ENCODE peak calls at places on chromosomes 7 and 10, in nine cellular contexts. D, O, B, N, Q, P, J, V and K are unnamed samples.
A peak's percentile ranks its signal among the peaks of the same experiment; 100 is the strongest.

GRCh38 chr10:50937230-50937907 is 51.9 kb upstream of the A1CF start:
- DNase-seq in O (no peak), Q (peak; percentile 39), J (peak; percentile 8), B (no peak), V (no peak), D (peak; percentile 43), P (no peak), N (no peak), K (no peak)

GRCh38 chr10:27679996-27680395 is 65.6 kb downstream of the MKX start:
- DNase-seq in J (no peak), O (no peak), V (no peak), B (no peak), Q (no peak), P (no peak), D (no peak), N (no peak), K (no peak)

GRCh38 chr7:519429-519973 is at the start of gene PDGFA:
- DNase-seq in N (no peak), P (peak; percentile 62), Q (no peak), D (no peak), J (no peak), B (no peak), V (no peak), O (peak; percentile 58), K (no peak)

GRCh38 chr7:53473371-53473770 is 437.9 kb downstream of the POM121L12 start:
- DNase-seq in B (no peak), J (no peak), D (no peak), V (no peak), O (no peak), N (no peak), Q (no peak), P (no peak), K (no peak)

GRCh38 chr10:42973870-42974692 is 102.8 kb upstream of the RET start:
- DNase-seq in J (no peak), O (peak; percentile 6), V (peak; percentile 57), D (no peak), P (no peak), N (no peak), B (no peak), Q (no peak), K (no peak)

GRCh38 chr7:108094375-108094774 is 35.8 kb downstream of the LAMB4 start:
- DNase-seq in J (no peak), N (no peak), D (peak; percentile 17), V (no peak), Q (no peak), B (no peak), O (no peak), P (no peak), K (no peak)

GRCh38 chr7:53350241-53350640 is 314.8 kb downstream of the POM121L12 start:
- DNase-seq in V (no peak), O (peak; percentile 59), Q (no peak), P (peak; percentile 12), N (no peak), J (no peak), D (peak; percentile 29), B (peak; percentile 90), K (no peak)

GRCh38 chr7:139417478-139417877 is 57.8 kb downstream of the LUC7L2 start:
- DNase-seq in P (no peak), D (no peak), V (no peak), O (no peak), J (no peak), N (no peak), Q (no peak), B (no peak), K (no peak)

GRCh38 chr7:879093-879492 is 2.7 kb downstream of the GET4 start:
- DNase-seq in V (peak; percentile 80), B (no peak), P (no peak), J (no peak), D (no peak), O (peak; percentile 84), Q (no peak), N (no peak), K (no peak)

GRCh38 chr10:31368724-31369123 is 49.7 kb downstream of the ZEB1 start:
- DNase-seq in N (no peak), D (no peak), V (no peak), Q (no peak), O (no peak), P (no peak), B (no peak), J (no peak), K (no peak)

GRCh38 chr7:71601840-71602239 is 469.9 kb downstream of the GALNT17 start:
- DNase-seq in N (no peak), B (no peak), O (no peak), J (no peak), D (no peak), Q (no peak), P (no peak), V (no peak), K (no peak)

GRCh38 chr7:50206521-50207250 is 97.8 kb upstream of the IKZF1 start:
- DNase-seq in B (no peak), O (no peak), P (no peak), V (peak; percentile 80), Q (peak; percentile 38), N (no peak), D (no peak), J (no peak), K (no peak)

GRCh38 chr7:139231513-139232376 is 708 bp downstream of the UBN2 start:
- DNase-seq in J (peak; percentile 11), P (peak; percentile 82), D (peak; percentile 29), B (peak; percentile 63), Q (no peak), N (no peak), V (peak; percentile 87), O (peak; percentile 42), K (no peak)

GRCh38 chr7:24834150-24834798 is 77.0 kb upstream of the GSDME start:
- DNase-seq in P (no peak), V (peak; percentile 83), B (no peak), Q (no peak), N (no peak), D (no peak), J (no peak), O (peak; percentile 25), K (no peak)

GRCh38 chr10:123831259-123831658 is 60.3 kb downstream of the CPXM2 start:
- DNase-seq in O (no peak), P (no peak), B (no peak), D (no peak), J (no peak), V (no peak), N (no peak), Q (no peak), K (no peak)

GRCh38 chr10:51964630-51965029 is 265.2 kb upstream of the CSTF2T start:
- DNase-seq in J (no peak), D (no peak), B (no peak), P (no peak), V (no peak), Q (no peak), N (no peak), O (no peak), K (no peak)

GRCh38 chr10:80690434-80690833 is 152.7 kb downstream of the SH2D4B start:
- DNase-seq in Q (no peak), J (no peak), B (no peak), P (no peak), D (no peak), V (no peak), N (no peak), O (no peak), K (no peak)

GRCh38 chr10:80504158-80504811 is 33.4 kb upstream of the SH2D4B start:
- DNase-seq in J (no peak), Q (no peak), B (no peak), O (no peak), V (peak; percentile 73), P (peak; percentile 83), N (no peak), D (no peak), K (no peak)

DNA sequence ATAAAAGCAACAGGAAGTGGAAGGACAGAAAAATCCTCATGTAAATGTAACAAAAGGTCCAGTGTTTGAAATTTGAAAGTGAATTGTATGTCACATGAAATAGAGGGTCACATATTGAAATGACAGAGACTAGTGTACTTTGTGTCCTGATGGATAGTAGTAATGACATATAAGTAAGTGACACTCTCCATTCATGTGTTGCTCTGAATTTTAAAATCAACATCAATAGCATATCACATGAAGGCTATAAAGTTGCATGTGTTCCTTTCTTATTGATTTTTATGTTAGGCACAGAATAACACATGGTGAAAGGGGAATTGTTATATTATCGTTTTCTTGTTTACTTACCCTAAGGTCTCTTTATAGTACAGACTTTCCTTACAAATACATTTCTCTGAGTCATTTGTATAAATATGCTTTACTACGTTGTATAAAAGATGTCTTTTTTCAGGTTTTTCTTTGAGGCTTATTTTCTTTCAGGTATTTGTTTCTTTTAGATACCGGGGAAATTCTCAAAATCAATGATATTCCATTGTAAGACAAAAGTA is 104.6 kb upstream of the CACNA2D1 start:
- DNase-seq in D (no peak), O (no peak), B (no peak), N (no peak), V (no peak), Q (no peak), J (no peak), P (no peak), K (no peak)
- TF ChIP-seq POLR2A in D (no peak), O (no peak), B (no peak), N (no peak), V (no peak), Q (no peak), J (no peak), P (no peak), K (no peak)

DNA sequence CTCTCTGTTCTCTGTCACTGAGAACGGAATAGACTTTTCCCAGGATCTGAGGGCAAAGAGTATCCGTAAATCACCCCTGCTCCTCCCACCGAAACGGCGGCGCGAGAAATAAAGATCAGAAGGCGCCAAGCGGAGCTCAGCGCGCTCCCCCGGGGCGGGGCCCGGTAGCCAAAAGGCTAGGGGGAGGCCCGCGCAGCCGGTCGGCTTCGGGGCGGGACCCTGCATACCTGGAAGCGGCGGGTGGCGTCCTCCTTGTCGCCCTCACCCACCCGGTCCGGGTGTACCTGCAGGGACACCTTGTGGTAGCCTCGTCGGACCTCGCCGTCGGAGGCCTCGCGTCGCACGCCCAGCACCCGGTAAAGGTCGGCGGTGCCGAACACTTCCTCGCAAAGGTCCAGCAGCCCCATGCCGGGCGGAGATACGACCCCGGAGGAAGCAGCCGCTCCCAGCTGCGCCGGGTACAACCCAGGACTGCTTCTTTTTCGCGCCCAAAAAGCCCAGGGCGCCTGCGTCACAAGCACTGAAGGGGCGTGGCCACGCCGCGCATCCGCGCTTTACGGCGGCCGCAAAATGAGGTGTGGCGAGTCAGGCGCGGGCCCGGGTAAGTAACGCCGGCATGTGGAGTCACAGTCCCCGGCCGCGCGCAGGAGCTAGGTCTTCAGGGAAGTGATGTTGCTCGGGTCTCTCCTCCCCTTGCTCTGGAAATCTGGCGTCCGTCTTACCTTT is at the start of gene DNAJC9:
- DNase-seq in D (peak; percentile 96), P (peak; percentile 93), V (peak; percentile 99), O (peak; percentile 96), J (peak; percentile 91), B (peak; percentile 99), N (no peak), Q (peak; percentile 90), K (peak; percentile 99)
- TF ChIP-seq CTCF in D (no peak), P (no peak), V (peak; percentile 11), O (peak; percentile 18), J (peak; percentile 13), B (no peak), N (no peak), Q (no peak), K (no peak)

GRCh38 chr10:23918839-23919238 is 290.1 kb upstream of the KIAA1217 start:
- DNase-seq in D (no peak), V (no peak), N (no peak), O (no peak), Q (no peak), J (no peak), B (no peak), P (no peak), K (no peak)
- TF ChIP-seq POLR2A in D (no peak), V (no peak), N (no peak), O (no peak), Q (no peak), J (no peak), B (no peak), P (no peak), K (no peak)

GRCh38 chr7:45028138-45028919 is 28.3 kb downstream of the CCM2 start:
- DNase-seq in O (no peak), D (no peak), V (peak; percentile 81), Q (no peak), B (no peak), N (no peak), J (no peak), P (no peak), K (peak; percentile 56)
- TF ChIP-seq CTCF in O (no peak), D (no peak), V (no peak), Q (no peak), B (no peak), N (no peak), J (no peak), P (no peak), K (no peak)